ENCODE peak calls at places on chromosomes 2 and 18, in ten cellular contexts. W is stimulated activated CD8-positive, alpha-beta memory T cell treated with anti-CD3 and anti-CD28 coated beads, Interleukin-15, amount 100 ng/mL, for 1 hour; C is AG04449; A is left ventricle myocardium inferior; L is breast epithelium; D is anterior cingulate cortex; Z is mesenchymal stem cell; F is neural crest cell; T is heart left ventricle; Q is hepatic stellate cell. E is an unnamed sample.
A peak's percentile ranks its signal among the peaks of the same experiment; 100 is the strongest.

GRCh38 chr2:20355131-20355530 is 4.5 kb upstream of the PUM2 start:
- DNase-seq in Q (no peak), C (no peak), W (no peak), F (no peak), Z (peak; percentile 59), L (no peak), T (no peak), A (no peak), D (no peak), E (no peak)

GRCh38 chr2:112836695-112837117 is at the start of gene IL1B:
- DNase-seq in F (no peak), D (no peak), W (no peak), T (no peak), C (peak; percentile 34), Q (peak; percentile 44), A (no peak), L (no peak), Z (peak; percentile 39), E (peak; percentile 11)

GRCh38 chr2:170214309-170214902 is 36.5 kb downstream of the MYO3B start:
- DNase-seq in A (no peak), L (no peak), F (no peak), D (no peak), T (no peak), C (no peak), Z (peak; percentile 33), W (no peak), Q (no peak), E (no peak)

GRCh38 chr2:165113414-165113813 is 90.4 kb downstream of the SCN3A start:
- DNase-seq in T (no peak), A (no peak), L (no peak), W (no peak), F (no peak), D (no peak), Q (peak; percentile 12), C (peak; percentile 3), Z (peak; percentile 75), E (no peak)

GRCh38 chr2:8543412-8544167 is 138.3 kb upstream of the ID2 start:
- DNase-seq in W (no peak), Q (peak; percentile 91), A (peak; percentile 55), D (no peak), L (no peak), C (peak; percentile 49), Z (peak; percentile 93), T (peak; percentile 75), F (no peak), E (no peak)

GRCh38 chr2:106900130-106900529 is 14.2 kb upstream of the ST6GAL2 start:
- DNase-seq in D (no peak), F (no peak), C (no peak), L (no peak), T (no peak), Z (no peak), W (no peak), A (no peak), Q (no peak), E (no peak)

GRCh38 chr2:203690110-203691047 is 16.1 kb upstream of the CD28 start:
- DNase-seq in D (no peak), F (no peak), T (no peak), L (no peak), C (no peak), Q (no peak), W (no peak), Z (peak; percentile 32), A (no peak), E (no peak)

GRCh38 chr2:27714851-27715291 is 51.2 kb downstream of the SLC4A1AP start:
- DNase-seq in A (no peak), F (no peak), W (no peak), C (no peak), Z (no peak), L (no peak), Q (no peak), T (no peak), D (no peak), E (no peak)

GRCh38 chr2:69624153-69624552 is 19.4 kb downstream of the AAK1 start:
- DNase-seq in C (no peak), F (no peak), Z (no peak), Q (no peak), T (no peak), L (no peak), D (no peak), W (no peak), A (no peak), E (no peak)

GRCh38 chr2:156695020-156695419 is 258.8 kb downstream of the GPD2 start:
- DNase-seq in Z (no peak), A (no peak), T (no peak), D (no peak), C (no peak), W (no peak), L (no peak), F (no peak), Q (no peak), E (no peak)

GRCh38 chr2:241898681-241899270 is 29.2 kb downstream of the RTP5 start:
- DNase-seq in D (no peak), Z (no peak), L (peak; percentile 35), F (no peak), A (no peak), W (no peak), Q (no peak), T (no peak), C (no peak), E (no peak)

GRCh38 chr2:232667989-232668583 is 29.0 kb upstream of the GIGYF2 start:
- DNase-seq in Q (no peak), D (peak; percentile 51), A (no peak), Z (no peak), F (no peak), T (no peak), W (no peak), C (no peak), L (no peak), E (no peak)

GRCh38 chr2:195092341-195092740 is 564.7 kb upstream of the SLC39A10 start:
- DNase-seq in A (no peak), W (no peak), C (no peak), L (no peak), F (no peak), Z (no peak), D (no peak), Q (no peak), T (no peak), E (no peak)

GRCh38 chr18:6660334-6660733 is 69.2 kb upstream of the ARHGAP28 start:
- DNase-seq in C (no peak), L (no peak), D (no peak), Q (no peak), A (no peak), T (no peak), F (no peak), Z (no peak), W (no peak), E (no peak)

GRCh38 chr2:241011751-241012510 is 13.5 kb downstream of the SNED1 start:
- DNase-seq in D (no peak), W (no peak), Q (no peak), L (peak; percentile 40), Z (no peak), A (no peak), T (no peak), F (no peak), C (no peak), E (no peak)

GRCh38 chr2:113052767-113053166 is at the start of gene IL36B:
- DNase-seq in Q (no peak), C (no peak), F (no peak), Z (no peak), L (no peak), T (no peak), D (no peak), A (no peak), W (no peak), E (no peak)

E was measured in endothelial cell of umbilical vein.